ENCODE peak calls at places on chromosomes 13 and 19, in ten cellular contexts. One of them, this sample, is unnamed.
A peak's percentile ranks its signal among the peaks of the same experiment; 100 is the strongest.

GRCh38 chr13:82674546-82674945 is 1207.7 kb downstream of the SLITRK1 start:
- DNase-seq in tibial artery: no peak
- DNase-seq in cardiac fibroblast: no peak
- DNase-seq in transverse colon: no peak
- DNase-seq in hepatocyte: no peak
- DNase-seq in psoas muscle: no peak
- DNase-seq in A673: no peak
- DNase-seq in tibial nerve: no peak
- DNase-seq in WERI-Rb-1: no peak
- DNase-seq in breast epithelium: no peak
- DNase-seq in this sample: no peak

GRCh38 chr13:92313382-92313781 is 913.2 kb upstream of the GPC6 start:
- DNase-seq in tibial artery: no peak
- DNase-seq in cardiac fibroblast: peak; percentile 47
- DNase-seq in transverse colon: no peak
- DNase-seq in hepatocyte: no peak
- DNase-seq in psoas muscle: no peak
- DNase-seq in A673: no peak
- DNase-seq in tibial nerve: no peak
- DNase-seq in WERI-Rb-1: no peak
- DNase-seq in breast epithelium: no peak
- DNase-seq in this sample: no peak

GRCh38 chr13:52782486-52783448 is 43.1 kb upstream of the CNMD start:
- DNase-seq in tibial artery: no peak
- DNase-seq in cardiac fibroblast: no peak
- DNase-seq in transverse colon: no peak
- DNase-seq in hepatocyte: no peak
- DNase-seq in psoas muscle: no peak
- DNase-seq in A673: no peak
- DNase-seq in tibial nerve: no peak
- DNase-seq in WERI-Rb-1: no peak
- DNase-seq in breast epithelium: no peak
- DNase-seq in this sample: no peak

GRCh38 chr13:29532821-29533220 is 62.7 kb downstream of the SLC7A1 start:
- DNase-seq in tibial artery: no peak
- DNase-seq in cardiac fibroblast: no peak
- DNase-seq in transverse colon: no peak
- DNase-seq in hepatocyte: no peak
- DNase-seq in psoas muscle: no peak
- DNase-seq in A673: no peak
- DNase-seq in tibial nerve: no peak
- DNase-seq in WERI-Rb-1: no peak
- DNase-seq in breast epithelium: peak; percentile 30
- DNase-seq in this sample: no peak

GRCh38 chr19:3057275-3057714 is 5.0 kb downstream of the TLE5 start:
- DNase-seq in tibial artery: peak; percentile 95
- DNase-seq in cardiac fibroblast: peak; percentile 93
- DNase-seq in transverse colon: peak; percentile 73
- DNase-seq in hepatocyte: peak; percentile 67
- DNase-seq in psoas muscle: peak; percentile 97
- DNase-seq in A673: no peak
- DNase-seq in tibial nerve: peak; percentile 69
- DNase-seq in WERI-Rb-1: no peak
- DNase-seq in breast epithelium: peak; percentile 92
- DNase-seq in this sample: no peak

GRCh38 chr13:96662036-96662435 is 332.2 kb downstream of the OXGR1 start:
- DNase-seq in tibial artery: no peak
- DNase-seq in cardiac fibroblast: no peak
- DNase-seq in transverse colon: no peak
- DNase-seq in hepatocyte: no peak
- DNase-seq in psoas muscle: no peak
- DNase-seq in A673: no peak
- DNase-seq in tibial nerve: no peak
- DNase-seq in WERI-Rb-1: no peak
- DNase-seq in breast epithelium: no peak
- DNase-seq in this sample: no peak

GRCh38 chr13:101903890-101904289 is 451.4 kb downstream of the ITGBL1 start:
- DNase-seq in tibial artery: no peak
- DNase-seq in cardiac fibroblast: no peak
- DNase-seq in transverse colon: no peak
- DNase-seq in hepatocyte: no peak
- DNase-seq in psoas muscle: no peak
- DNase-seq in A673: no peak
- DNase-seq in tibial nerve: no peak
- DNase-seq in WERI-Rb-1: no peak
- DNase-seq in breast epithelium: no peak
- DNase-seq in this sample: no peak

GRCh38 chr13:59111711-59112110 is 1052.0 kb downstream of the DIAPH3 start:
- DNase-seq in tibial artery: no peak
- DNase-seq in cardiac fibroblast: peak; percentile 72
- DNase-seq in transverse colon: no peak
- DNase-seq in hepatocyte: no peak
- DNase-seq in psoas muscle: no peak
- DNase-seq in A673: peak; percentile 53
- DNase-seq in tibial nerve: no peak
- DNase-seq in WERI-Rb-1: no peak
- DNase-seq in breast epithelium: no peak
- DNase-seq in this sample: no peak

GRCh38 chr19:19672816-19673215 is 4.2 kb downstream of the ZNF101 start:
- DNase-seq in tibial artery: no peak
- DNase-seq in cardiac fibroblast: no peak
- DNase-seq in transverse colon: no peak
- DNase-seq in hepatocyte: no peak
- DNase-seq in psoas muscle: no peak
- DNase-seq in A673: no peak
- DNase-seq in tibial nerve: no peak
- DNase-seq in WERI-Rb-1: no peak
- DNase-seq in breast epithelium: no peak
- DNase-seq in this sample: no peak

GRCh38 chr19:3350014-3350663 is 16.2 kb upstream of the NFIC start:
- DNase-seq in tibial artery: no peak
- DNase-seq in cardiac fibroblast: peak; percentile 42
- DNase-seq in transverse colon: peak; percentile 68
- DNase-seq in hepatocyte: no peak
- DNase-seq in psoas muscle: no peak
- DNase-seq in A673: no peak
- DNase-seq in tibial nerve: no peak
- DNase-seq in WERI-Rb-1: no peak
- DNase-seq in breast epithelium: no peak
- DNase-seq in this sample: no peak

GRCh38 chr13:112643759-112644459 is 45.9 kb upstream of the ATP11A start:
- DNase-seq in tibial artery: no peak
- DNase-seq in cardiac fibroblast: no peak
- DNase-seq in transverse colon: no peak
- DNase-seq in hepatocyte: no peak
- DNase-seq in psoas muscle: no peak
- DNase-seq in A673: no peak
- DNase-seq in tibial nerve: no peak
- DNase-seq in WERI-Rb-1: no peak
- DNase-seq in breast epithelium: no peak
- DNase-seq in this sample: no peak

GRCh38 chr13:30191491-30192100 is 115.8 kb downstream of the KATNAL1 start:
- DNase-seq in tibial artery: no peak
- DNase-seq in cardiac fibroblast: no peak
- DNase-seq in transverse colon: no peak
- DNase-seq in hepatocyte: peak; percentile 24
- DNase-seq in psoas muscle: no peak
- DNase-seq in A673: no peak
- DNase-seq in tibial nerve: no peak
- DNase-seq in WERI-Rb-1: no peak
- DNase-seq in breast epithelium: no peak
- DNase-seq in this sample: no peak

GRCh38 chr19:33859016-33859415 is 62.3 kb downstream of the KCTD15 start:
- DNase-seq in tibial artery: no peak
- DNase-seq in cardiac fibroblast: no peak
- DNase-seq in transverse colon: no peak
- DNase-seq in hepatocyte: no peak
- DNase-seq in psoas muscle: no peak
- DNase-seq in A673: no peak
- DNase-seq in tibial nerve: no peak
- DNase-seq in WERI-Rb-1: no peak
- DNase-seq in breast epithelium: no peak
- DNase-seq in this sample: no peak

GRCh38 chr13:29551214-29551613 is 44.3 kb downstream of the SLC7A1 start:
- DNase-seq in tibial artery: no peak
- DNase-seq in cardiac fibroblast: no peak
- DNase-seq in transverse colon: no peak
- DNase-seq in hepatocyte: no peak
- DNase-seq in psoas muscle: no peak
- DNase-seq in A673: no peak
- DNase-seq in tibial nerve: no peak
- DNase-seq in WERI-Rb-1: no peak
- DNase-seq in breast epithelium: no peak
- DNase-seq in this sample: no peak

GRCh38 chr13:39407138-39407537 is 195.9 kb downstream of the LHFPL6 start:
- DNase-seq in tibial artery: no peak
- DNase-seq in cardiac fibroblast: no peak
- DNase-seq in transverse colon: no peak
- DNase-seq in hepatocyte: no peak
- DNase-seq in psoas muscle: no peak
- DNase-seq in A673: no peak
- DNase-seq in tibial nerve: no peak
- DNase-seq in WERI-Rb-1: no peak
- DNase-seq in breast epithelium: no peak
- DNase-seq in this sample: no peak

GRCh38 chr19:10503002-10503789 is at the start of gene KEAP1:
- DNase-seq in tibial artery: peak; percentile 72
- DNase-seq in cardiac fibroblast: peak; percentile 26
- DNase-seq in transverse colon: peak; percentile 67
- DNase-seq in hepatocyte: peak; percentile 52
- DNase-seq in psoas muscle: no peak
- DNase-seq in A673: no peak
- DNase-seq in tibial nerve: no peak
- DNase-seq in WERI-Rb-1: peak; percentile 57
- DNase-seq in breast epithelium: peak; percentile 38
- DNase-seq in this sample: no peak

GRCh38 chr13:77928909-77929308 is 10.3 kb upstream of the EDNRB start:
- DNase-seq in tibial artery: no peak
- DNase-seq in cardiac fibroblast: no peak
- DNase-seq in transverse colon: no peak
- DNase-seq in hepatocyte: no peak
- DNase-seq in psoas muscle: no peak
- DNase-seq in A673: peak; percentile 79
- DNase-seq in tibial nerve: no peak
- DNase-seq in WERI-Rb-1: no peak
- DNase-seq in breast epithelium: no peak
- DNase-seq in this sample: no peak

GRCh38 chr13:36086117-36086516 is 45.1 kb downstream of the DCLK1 start:
- DNase-seq in tibial artery: no peak
- DNase-seq in cardiac fibroblast: no peak
- DNase-seq in transverse colon: no peak
- DNase-seq in hepatocyte: no peak
- DNase-seq in psoas muscle: no peak
- DNase-seq in A673: no peak
- DNase-seq in tibial nerve: no peak
- DNase-seq in WERI-Rb-1: peak; percentile 13
- DNase-seq in breast epithelium: no peak
- DNase-seq in this sample: no peak
- TF ChIP-seq CTCF in tibial artery: no peak
- TF ChIP-seq CTCF in cardiac fibroblast: no peak
- TF ChIP-seq CTCF in transverse colon: no peak
- TF ChIP-seq CTCF in hepatocyte: no peak
- TF ChIP-seq CTCF in psoas muscle: no peak
- TF ChIP-seq CTCF in A673: no peak
- TF ChIP-seq CTCF in tibial nerve: no peak
- TF ChIP-seq CTCF in WERI-Rb-1: peak; percentile 36
- TF ChIP-seq CTCF in breast epithelium: no peak
- TF ChIP-seq CTCF in this sample: no peak

DNA sequence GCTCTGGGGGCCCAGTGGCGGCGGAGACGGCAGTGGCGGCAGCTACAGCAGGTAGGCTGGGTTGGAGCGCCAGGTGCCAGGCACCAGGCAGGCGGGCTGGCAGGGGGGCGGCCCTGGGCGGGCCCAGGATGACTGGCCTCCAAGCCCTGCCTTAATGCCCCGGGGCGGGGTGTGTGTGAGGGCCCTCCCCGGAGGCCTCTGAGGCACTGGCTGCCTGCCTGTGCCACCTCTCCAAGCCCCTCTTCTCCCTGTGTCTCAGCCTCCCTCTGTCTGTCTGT is at the start of gene KLK11:
- DNase-seq in tibial artery: no peak
- DNase-seq in cardiac fibroblast: no peak
- DNase-seq in transverse colon: no peak
- DNase-seq in hepatocyte: no peak
- DNase-seq in psoas muscle: no peak
- DNase-seq in A673: no peak
- DNase-seq in tibial nerve: no peak
- DNase-seq in WERI-Rb-1: no peak
- DNase-seq in breast epithelium: no peak
- DNase-seq in this sample: no peak
- H3K4me3 ChIP-seq in tibial artery: no peak within 1 kb of the TSS
- H3K4me3 ChIP-seq in cardiac fibroblast: no peak within 1 kb of the TSS
- H3K4me3 ChIP-seq in transverse colon: no peak within 1 kb of the TSS
- H3K4me3 ChIP-seq in hepatocyte: no peak within 1 kb of the TSS
- H3K4me3 ChIP-seq in psoas muscle: peak within 1 kb of the TSS; percentile 32
- H3K4me3 ChIP-seq in A673: no peak within 1 kb of the TSS
- H3K4me3 ChIP-seq in tibial nerve: no peak within 1 kb of the TSS
- H3K4me3 ChIP-seq in WERI-Rb-1: no peak within 1 kb of the TSS
- H3K4me3 ChIP-seq in breast epithelium: peak within 1 kb of the TSS; percentile 39
- H3K4me3 ChIP-seq in this sample: no peak within 1 kb of the TSS

GRCh38 chr19:46928951-46929350 is 68.2 kb downstream of the ARHGAP35 start:
- DNase-seq in tibial artery: no peak
- DNase-seq in cardiac fibroblast: peak; percentile 35
- DNase-seq in transverse colon: no peak
- DNase-seq in hepatocyte: no peak
- DNase-seq in psoas muscle: no peak
- DNase-seq in A673: peak; percentile 49
- DNase-seq in tibial nerve: no peak
- DNase-seq in WERI-Rb-1: no peak
- DNase-seq in breast epithelium: no peak
- DNase-seq in this sample: no peak
- TF ChIP-seq CTCF in tibial artery: no peak
- TF ChIP-seq CTCF in cardiac fibroblast: peak; percentile 1
- TF ChIP-seq CTCF in transverse colon: no peak
- TF ChIP-seq CTCF in hepatocyte: peak; percentile 4
- TF ChIP-seq CTCF in psoas muscle: no peak
- TF ChIP-seq CTCF in A673: peak; percentile 49
- TF ChIP-seq CTCF in tibial nerve: no peak
- TF ChIP-seq CTCF in WERI-Rb-1: no peak
- TF ChIP-seq CTCF in breast epithelium: no peak
- TF ChIP-seq CTCF in this sample: peak; percentile 21

GRCh38 chr19:35673121-35673804 is 6.9 kb downstream of the UPK1A start:
- DNase-seq in tibial artery: no peak
- DNase-seq in cardiac fibroblast: peak; percentile 58
- DNase-seq in transverse colon: peak; percentile 35
- DNase-seq in hepatocyte: peak; percentile 62
- DNase-seq in psoas muscle: no peak
- DNase-seq in A673: no peak
- DNase-seq in tibial nerve: no peak
- DNase-seq in WERI-Rb-1: no peak
- DNase-seq in breast epithelium: no peak
- DNase-seq in this sample: peak; percentile 5
- H3K4me3 ChIP-seq in tibial artery: peak overlapping the region; percentile 20
- H3K4me3 ChIP-seq in cardiac fibroblast: peak overlapping the region; percentile 58
- H3K4me3 ChIP-seq in transverse colon: no peak overlapping the region
- H3K4me3 ChIP-seq in hepatocyte: peak overlapping the region; percentile 12
- H3K4me3 ChIP-seq in psoas muscle: peak overlapping the region; percentile 49
- H3K4me3 ChIP-seq in A673: peak overlapping the region; percentile 24
- H3K4me3 ChIP-seq in tibial nerve: peak overlapping the region; percentile 15
- H3K4me3 ChIP-seq in WERI-Rb-1: no peak overlapping the region
- H3K4me3 ChIP-seq in breast epithelium: peak overlapping the region; percentile 43
- H3K4me3 ChIP-seq in this sample: peak overlapping the region; percentile 48